ENCODE peak calls at places on chromosomes 2 and 18, in five cellular contexts. Z, N, M, P and A are unnamed samples.

GRCh38 chr2:36573165-36573564 is 24.8 kb downstream of the FEZ2 start:
- DNase-seq in Z (no peak), N (no peak), M (no peak), P (no peak), A (no peak)

GRCh38 chr2:81077396-81077795 is 772.8 kb upstream of the LRRTM1 start:
- DNase-seq in Z (no peak), N (no peak), M (peak; percentile 32), P (no peak), A (no peak)

GRCh38 chr18:11002796-11003195 is 146.6 kb downstream of the PIEZO2 start:
- DNase-seq in Z (no peak), N (no peak), M (no peak), P (no peak), A (no peak)

GRCh38 chr2:207311316-207312005 is 145.7 kb upstream of the KLF7 start:
- DNase-seq in Z (peak; percentile 85), N (peak; percentile 72), M (no peak), P (peak; percentile 87), A (no peak)

GRCh38 chr2:127087780-127088495 is 19.0 kb downstream of the BIN1 start:
- DNase-seq in Z (no peak), N (no peak), M (no peak), P (no peak), A (no peak)

GRCh38 chr2:26184086-26184485 is 11.2 kb downstream of the GAREM2 start:
- DNase-seq in Z (no peak), N (no peak), M (no peak), P (no peak), A (no peak)

GRCh38 chr2:99867690-99868089 is 274.7 kb downstream of the AFF3 start:
- DNase-seq in Z (peak; percentile 77), N (peak; percentile 6), M (no peak), P (peak; percentile 78), A (no peak)

GRCh38 chr2:168635065-168635577 is 167.3 kb upstream of the NOSTRIN start:
- DNase-seq in Z (peak; percentile 10), N (no peak), M (no peak), P (peak; percentile 33), A (no peak)

GRCh38 chr2:112959109-112959591 is 18.7 kb upstream of the IL36G start:
- DNase-seq in Z (no peak), N (peak; percentile 48), M (no peak), P (no peak), A (no peak)

GRCh38 chr2:135454608-135455007 is 76.4 kb downstream of the ZRANB3 start:
- DNase-seq in Z (no peak), N (no peak), M (no peak), P (no peak), A (no peak)

GRCh38 chr2:29317801-29318485 is 202.7 kb downstream of the CLIP4 start:
- DNase-seq in Z (no peak), N (no peak), M (no peak), P (no peak), A (no peak)

GRCh38 chr18:25289040-25289631 is 62.8 kb downstream of the ZNF521 start:
- DNase-seq in Z (peak; percentile 80), N (no peak), M (no peak), P (peak; percentile 83), A (no peak)

GRCh38 chr18:36532394-36532793 is 234.9 kb downstream of the FHOD3 start:
- DNase-seq in Z (peak; percentile 82), N (no peak), M (no peak), P (peak; percentile 87), A (peak; percentile 77)

GRCh38 chr18:24766376-24766775 is 305.9 kb downstream of the HRH4 start:
- DNase-seq in Z (no peak), N (no peak), M (no peak), P (peak; percentile 10), A (no peak)

GRCh38 chr2:134289225-134289624 is 35.4 kb downstream of the MGAT5 start:
- DNase-seq in Z (no peak), N (no peak), M (no peak), P (no peak), A (no peak)

GRCh38 chr18:45777393-45777792 is 48.1 kb upstream of the SIGLEC15 start:
- DNase-seq in Z (peak; percentile 95), N (no peak), M (no peak), P (peak; percentile 96), A (no peak)

GRCh38 chr2:46776687-46777327 is 138.8 kb downstream of the MCFD2 start:
- DNase-seq in Z (peak; percentile 57), N (peak; percentile 74), M (peak; percentile 59), P (peak; percentile 67), A (peak; percentile 34)

GRCh38 chr18:50218432-50219197 is 23.7 kb upstream of the MYO5B start:
- DNase-seq in Z (peak; percentile 10), N (peak; percentile 17), M (peak; percentile 54), P (peak; percentile 13), A (no peak)

GRCh38 chr18:76822510-76823165 is at the start of gene ZNF236:
- DNase-seq in Z (peak; percentile 65), N (peak; percentile 74), M (peak; percentile 71), P (peak; percentile 81), A (peak; percentile 41)

GRCh38 chr2:164868563-164869419 is 27.2 kb upstream of the COBLL1 start:
- DNase-seq in Z (no peak), N (no peak), M (peak; percentile 53), P (no peak), A (no peak)

GRCh38 chr2:203722411-203722810 is 16.0 kb downstream of the CD28 start:
- DNase-seq in Z (peak; percentile 39), N (no peak), M (no peak), P (peak; percentile 43), A (no peak)

GRCh38 chr2:173401716-173402326 is 47.1 kb downstream of the CDCA7 start:
- DNase-seq in Z (no peak), N (no peak), M (no peak), P (peak; percentile 19), A (no peak)

GRCh38 chr2:55010915-55011314 is 39.3 kb downstream of the RTN4 start:
- DNase-seq in Z (no peak), N (no peak), M (peak; percentile 14), P (peak; percentile 29), A (no peak)

GRCh38 chr18:55634545-55634944 is 46.6 kb upstream of the TCF4 start:
- DNase-seq in Z (peak; percentile 78), N (no peak), M (no peak), P (peak; percentile 78), A (peak; percentile 62)

GRCh38 chr18:55633032-55633431 is 45.0 kb upstream of the TCF4 start:
- DNase-seq in Z (peak; percentile 34), N (no peak), M (no peak), P (peak; percentile 53), A (peak; percentile 38)

GRCh38 chr18:55637204-55637603 is 49.2 kb upstream of the TCF4 start:
- DNase-seq in Z (no peak), N (no peak), M (no peak), P (no peak), A (no peak)

GRCh38 chr18:55635439-55635838 is 47.4 kb upstream of the TCF4 start:
- DNase-seq in Z (no peak), N (no peak), M (peak; percentile 38), P (no peak), A (no peak)
- H2AFZ ChIP-seq in Z (no peak overlapping the region), N (peak overlapping the region; percentile 59), M (no peak overlapping the region), P (no peak overlapping the region), A (no peak overlapping the region)

DNA sequence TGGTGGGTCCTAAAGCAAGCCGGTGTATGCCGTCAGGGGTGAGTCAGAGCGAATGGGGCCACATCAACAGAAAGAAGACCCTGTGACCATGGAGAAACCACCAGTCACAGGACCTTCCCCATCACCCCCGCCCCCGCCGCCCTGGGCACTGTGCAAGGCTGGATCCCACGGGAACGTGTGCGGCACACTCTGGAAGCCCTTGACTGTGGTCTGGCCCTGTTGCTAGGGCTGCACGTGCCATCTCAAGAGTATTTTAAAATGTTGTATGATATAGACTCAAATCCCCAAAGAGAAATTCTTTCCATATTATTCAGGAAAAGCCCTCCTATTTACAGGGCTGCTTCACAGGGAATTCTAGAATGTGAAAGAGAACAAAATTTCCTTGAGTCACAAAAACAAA is 174.8 kb downstream of the BCL2 start:
- DNase-seq in Z (no peak), N (no peak), M (no peak), P (no peak), A (no peak)
- H3K79me2 ChIP-seq in Z (no peaks in the 10 kb centered on the region), N (no peaks in the 10 kb centered on the region), M (peaks cover 94% of the 10 kb centered on the region), P (no peaks in the 10 kb centered on the region), A (no peaks in the 10 kb centered on the region)

GRCh38 chr2:235052514-235053354 is 100.9 kb downstream of the SH3BP4 start:
- DNase-seq in Z (no peak), N (no peak), M (no peak), P (no peak), A (no peak)

GRCh38 chr2:235049719-235050118 is 97.9 kb downstream of the SH3BP4 start:
- DNase-seq in Z (no peak), N (no peak), M (no peak), P (no peak), A (no peak)

GRCh38 chr2:235053649-235054048 is 101.8 kb downstream of the SH3BP4 start:
- DNase-seq in Z (no peak), N (no peak), M (no peak), P (no peak), A (no peak)

GRCh38 chr2:235050992-235051351 is 99.2 kb downstream of the SH3BP4 start:
- DNase-seq in Z (peak; percentile 92), N (peak; percentile 20), M (no peak), P (peak; percentile 94), A (peak; percentile 97)

GRCh38 chr2:235051436-235052260 is 99.8 kb downstream of the SH3BP4 start:
- DNase-seq in Z (peak; percentile 49), N (no peak), M (no peak), P (peak; percentile 58), A (no peak)
- H2AFZ ChIP-seq in Z (no peak overlapping the region), N (no peak overlapping the region), M (no peak overlapping the region), P (no peak overlapping the region), A (no peak overlapping the region)

DNA sequence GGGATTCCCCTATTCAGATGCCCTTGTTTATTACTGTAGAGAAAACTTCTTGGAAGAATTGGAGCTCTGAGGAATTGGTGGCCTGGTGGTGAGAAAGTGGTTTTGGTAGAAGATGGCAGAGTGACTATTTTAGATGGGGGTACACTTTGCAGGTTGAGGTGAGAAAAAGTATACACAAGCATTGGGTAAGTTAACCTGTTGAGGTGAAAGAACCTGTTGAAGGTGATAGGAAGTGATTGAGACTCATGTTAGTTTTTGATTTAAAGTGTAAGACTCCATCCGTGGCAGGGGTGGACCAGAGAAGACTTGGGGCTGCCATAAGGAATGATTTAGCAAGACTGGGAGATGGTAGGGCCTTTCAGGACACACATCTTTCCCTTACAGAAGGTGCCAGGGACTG is 3.1 kb downstream of the CCT7 start:
- DNase-seq in Z (no peak), N (no peak), M (no peak), P (no peak), A (no peak)
- H3K79me2 ChIP-seq in Z (peaks cover 86% of the 10 kb centered on the region), N (peaks cover 86% of the 10 kb centered on the region), M (peaks cover 84% of the 10 kb centered on the region), P (peaks cover 66% of the 10 kb centered on the region), A (peaks cover 79% of the 10 kb centered on the region)